ENCODE peak calls at places on chromosomes 13 and 19, in six cellular contexts. B is HCT116, L is prostate gland, X is Peyer's patch, V is IMR-90, S is gastrocnemius medialis. Y is an unnamed sample.

GRCh38 chr13:72970956-72971355 is 87.8 kb upstream of the KLF5 start:
- DNase-seq in V (peak), L (no peak), B (no peak), X (no peak), S (no peak), Y (no peak)

GRCh38 chr19:14550201-14550754 is 20.9 kb downstream of the TECR start:
- DNase-seq in L (peak), V (no peak), X (no peak), S (no peak), B (no peak), Y (no peak)

GRCh38 chr13:30690282-30691188 is 44.8 kb upstream of the ALOX5AP start:
- DNase-seq in L (peak), B (no peak), V (peak), S (peak), X (peak), Y (peak)

GRCh38 chr19:3234800-3235199 is 10.3 kb downstream of the CELF5 start:
- DNase-seq in L (no peak), S (no peak), X (no peak), B (no peak), V (no peak), Y (no peak)

GRCh38 chr13:29991343-29991742 is 140.9 kb upstream of the UBL3 start:
- DNase-seq in B (no peak), X (no peak), V (peak), L (no peak), S (no peak), Y (no peak)

GRCh38 chr19:13665125-13665903 is 99.0 kb upstream of the MRI1 start:
- DNase-seq in L (no peak), V (no peak), X (peak), B (no peak), S (no peak), Y (no peak)

GRCh38 chr19:42201489-42202289 is 15.8 kb downstream of the DEDD2 start:
- DNase-seq in V (no peak), B (no peak), L (no peak), S (peak), X (peak), Y (no peak)

GRCh38 chr13:67769063-67769986 is 539.2 kb upstream of the PCDH9 start:
- DNase-seq in X (no peak), V (no peak), B (no peak), L (no peak), S (no peak), Y (no peak)

GRCh38 chr13:39474600-39474999 is 128.4 kb downstream of the LHFPL6 start:
- DNase-seq in V (no peak), S (no peak), L (no peak), B (no peak), X (no peak), Y (no peak)

GRCh38 chr13:28339419-28339818 is 155.5 kb downstream of the FLT1 start:
- DNase-seq in V (peak), L (no peak), X (no peak), S (no peak), B (no peak), Y (no peak)

GRCh38 chr13:76707360-76707759 is 178.8 kb downstream of the KCTD12 start:
- DNase-seq in S (no peak), X (no peak), L (no peak), B (no peak), V (peak), Y (no peak)

GRCh38 chr13:51501096-51501495 is 48.3 kb upstream of the INTS6 start:
- DNase-seq in V (peak), B (no peak), L (no peak), X (no peak), S (no peak), Y (no peak)

GRCh38 chr19:56504581-56504980 is 3.1 kb upstream of the ZNF471 start:
- DNase-seq in S (no peak), V (peak), X (no peak), B (no peak), L (no peak), Y (no peak)

GRCh38 chr19:45492627-45493470 is 4.0 kb downstream of the RTN2 start:
- DNase-seq in X (no peak), B (peak), V (peak), L (peak), S (peak), Y (no peak)

GRCh38 chr13:27962128-27962841 is 6.8 kb downstream of the CDX2 start:
- DNase-seq in S (no peak), V (no peak), L (no peak), X (no peak), B (no peak), Y (no peak)

GRCh38 chr19:13010038-13010991 is 15.0 kb downstream of the NFIX start:
- DNase-seq in S (no peak), L (peak), B (no peak), V (no peak), X (no peak), Y (no peak)

GRCh38 chr13:21909331-21909730 is 238.5 kb downstream of the FGF9 start:
- DNase-seq in L (no peak), B (no peak), V (no peak), S (no peak), X (no peak), Y (no peak)

GRCh38 chr19:34501339-34502320 is 20.1 kb downstream of the WTIP start:
- DNase-seq in V (peak), X (peak), B (peak), S (peak), L (peak), Y (peak)

GRCh38 chr13:85864963-85865530 is 65.8 kb upstream of the SLITRK6 start:
- DNase-seq in X (no peak), V (peak), S (no peak), B (peak), L (no peak), Y (no peak)

GRCh38 chr19:15285896-15286591 is 46.3 kb downstream of the BRD4 start:
- DNase-seq in B (no peak), S (no peak), X (peak), L (no peak), V (no peak), Y (no peak)

GRCh38 chr13:33213024-33213795 is 72.3 kb downstream of the STARD13 start:
- DNase-seq in V (no peak), L (peak), B (no peak), S (no peak), X (no peak), Y (no peak)

GRCh38 chr13:24678151-24678550 is 2.1 kb upstream of the ATP12A start:
- DNase-seq in S (no peak), V (no peak), L (no peak), B (no peak), X (no peak), Y (peak)

GRCh38 chr13:25109341-25109740 is 13.4 kb downstream of the PABPC3 start:
- DNase-seq in B (no peak), L (no peak), S (no peak), X (no peak), V (no peak), Y (no peak)

GRCh38 chr19:275000-275399 is 16.2 kb downstream of the PLPP2 start:
- DNase-seq in V (no peak), S (no peak), L (no peak), B (no peak), X (no peak), Y (no peak)

GRCh38 chr19:48624791-48625723 is 5.8 kb downstream of the SPHK2 start:
- DNase-seq in X (no peak), S (no peak), B (no peak), L (no peak), V (no peak), Y (no peak)
- TF ChIP-seq POLR2A in X (peak), S (no peak), B (no peak), L (no peak), V (no peak), Y (no peak)

GRCh38 chr19:5593245-5593962 is 25.7 kb upstream of the TINCR start:
- DNase-seq in X (no peak), V (no peak), B (no peak), S (no peak), L (no peak), Y (no peak)

GRCh38 chr19:5595129-5595528 is 27.4 kb upstream of the TINCR start:
- DNase-seq in V (no peak), X (no peak), S (no peak), B (no peak), L (no peak), Y (no peak)

GRCh38 chr19:5594521-5594950 is 26.8 kb upstream of the TINCR start:
- DNase-seq in B (no peak), L (no peak), X (no peak), S (no peak), V (no peak), Y (no peak)

GRCh38 chr19:5593963-5594255 is 26.2 kb upstream of the TINCR start:
- DNase-seq in L (no peak), X (no peak), S (no peak), B (no peak), V (no peak), Y (no peak)

DNA sequence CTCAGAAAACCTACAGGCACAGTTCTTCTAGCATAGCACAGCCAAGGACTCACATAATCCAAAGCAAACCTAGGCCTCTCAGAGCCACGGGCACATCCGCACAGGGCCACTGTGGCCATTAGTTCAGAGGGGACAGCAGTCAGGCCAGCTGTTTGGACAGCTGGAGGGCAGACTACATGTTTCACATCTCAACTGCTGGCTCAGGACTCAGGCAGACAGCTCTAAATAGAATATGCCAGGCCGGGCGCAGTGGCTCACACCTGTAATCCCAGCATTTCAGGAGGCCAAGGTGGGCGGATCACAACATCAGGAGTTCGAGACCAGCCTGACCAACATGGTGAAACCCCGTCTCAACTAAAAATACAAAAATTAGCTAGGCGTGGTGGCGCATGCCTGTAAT is 26.8 kb downstream of the SAFB2 start:
- DNase-seq in V (no peak), L (no peak), B (no peak), S (no peak), X (no peak), Y (no peak)
- H3K4me3 ChIP-seq in V (no peak), L (no peak), B (no peak), S (no peak), X (no peak), Y (no peak)

GRCh38 chr13:43569688-43570087 is 217.1 kb downstream of the ENOX1 start:
- DNase-seq in X (no peak), V (no peak), S (no peak), B (no peak), L (no peak), Y (no peak)
- TF ChIP-seq POLR2A in X (no peak), V (no peak), S (no peak), B (no peak), L (no peak), Y (no peak)

GRCh38 chr19:53981408-53981998 is 9.9 kb upstream of the CACNG6 start:
- DNase-seq in S (no peak), L (no peak), B (no peak), X (no peak), V (no peak), Y (no peak)

GRCh38 chr19:53982056-53982455 is 9.4 kb upstream of the CACNG6 start:
- DNase-seq in B (no peak), L (no peak), X (no peak), V (no peak), S (no peak), Y (no peak)

GRCh38 chr19:53978975-53979801 is 12.2 kb upstream of the CACNG6 start:
- DNase-seq in B (no peak), V (no peak), L (no peak), X (no peak), S (no peak), Y (no peak)

GRCh38 chr19:53982611-53983010 is 8.8 kb upstream of the CACNG6 start:
- DNase-seq in V (no peak), B (no peak), L (peak), S (no peak), X (no peak), Y (peak)

DNA sequence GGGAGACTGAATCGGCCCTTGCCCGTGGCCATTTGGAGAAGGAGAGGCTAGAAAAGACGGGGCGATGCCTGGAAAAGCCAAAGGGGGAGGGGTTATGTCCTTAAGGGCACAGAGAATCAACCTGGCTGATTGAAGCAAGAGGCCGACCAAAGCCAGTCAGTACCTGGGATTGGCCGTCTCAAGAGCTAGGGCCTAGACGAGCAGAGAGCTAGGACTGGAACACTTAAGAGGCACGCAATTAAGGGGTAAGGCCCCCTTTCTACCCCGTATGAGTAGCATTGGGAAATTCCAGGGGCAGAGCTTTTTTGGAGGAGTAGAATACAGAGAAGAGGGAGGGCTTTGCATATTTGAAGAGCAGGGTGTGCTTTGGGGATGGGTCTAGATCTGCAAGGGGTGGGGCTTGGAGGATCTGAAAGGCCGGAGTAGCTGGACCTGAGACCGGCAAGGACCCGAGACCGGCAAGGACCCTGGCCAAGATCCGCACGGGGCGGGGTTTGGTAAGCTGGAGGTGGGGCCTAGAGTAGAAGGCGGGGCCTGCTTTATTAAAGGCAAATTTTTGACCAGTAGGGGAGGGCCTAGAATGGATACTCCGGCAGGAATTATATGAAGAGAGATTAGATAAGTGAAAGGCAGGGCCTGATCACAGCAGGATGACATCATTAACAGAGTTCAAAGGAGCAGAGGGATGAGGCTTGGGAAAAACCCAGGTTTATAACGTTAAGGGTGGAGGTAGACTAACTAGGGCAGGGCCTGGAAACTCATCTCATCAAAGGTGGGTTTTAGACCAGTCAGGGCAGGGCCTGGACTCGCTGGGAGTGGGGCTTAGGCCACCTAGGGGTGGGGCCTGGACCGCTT is 10.7 kb upstream of the CACNG6 start:
- DNase-seq in X (no peak), S (no peak), V (peak), L (no peak), B (peak), Y (no peak)
- H3K4me3 ChIP-seq in X (peak), S (peak), V (peak), L (no peak), B (peak), Y (no peak)

GRCh38 chr13:110576736-110577476 is 15.4 kb upstream of the RAB20 start:
- DNase-seq in L (no peak), V (no peak), B (no peak), S (no peak), X (no peak), Y (no peak)

GRCh38 chr13:110572778-110573118 is 11.2 kb upstream of the RAB20 start:
- DNase-seq in B (no peak), X (no peak), L (no peak), S (no peak), V (no peak), Y (no peak)

GRCh38 chr13:110576070-110576394 is 14.5 kb upstream of the RAB20 start:
- DNase-seq in B (no peak), S (no peak), X (no peak), L (no peak), V (no peak), Y (no peak)

GRCh38 chr13:110574161-110574560 is 12.6 kb upstream of the RAB20 start:
- DNase-seq in L (no peak), V (no peak), S (no peak), X (no peak), B (no peak), Y (no peak)

DNA sequence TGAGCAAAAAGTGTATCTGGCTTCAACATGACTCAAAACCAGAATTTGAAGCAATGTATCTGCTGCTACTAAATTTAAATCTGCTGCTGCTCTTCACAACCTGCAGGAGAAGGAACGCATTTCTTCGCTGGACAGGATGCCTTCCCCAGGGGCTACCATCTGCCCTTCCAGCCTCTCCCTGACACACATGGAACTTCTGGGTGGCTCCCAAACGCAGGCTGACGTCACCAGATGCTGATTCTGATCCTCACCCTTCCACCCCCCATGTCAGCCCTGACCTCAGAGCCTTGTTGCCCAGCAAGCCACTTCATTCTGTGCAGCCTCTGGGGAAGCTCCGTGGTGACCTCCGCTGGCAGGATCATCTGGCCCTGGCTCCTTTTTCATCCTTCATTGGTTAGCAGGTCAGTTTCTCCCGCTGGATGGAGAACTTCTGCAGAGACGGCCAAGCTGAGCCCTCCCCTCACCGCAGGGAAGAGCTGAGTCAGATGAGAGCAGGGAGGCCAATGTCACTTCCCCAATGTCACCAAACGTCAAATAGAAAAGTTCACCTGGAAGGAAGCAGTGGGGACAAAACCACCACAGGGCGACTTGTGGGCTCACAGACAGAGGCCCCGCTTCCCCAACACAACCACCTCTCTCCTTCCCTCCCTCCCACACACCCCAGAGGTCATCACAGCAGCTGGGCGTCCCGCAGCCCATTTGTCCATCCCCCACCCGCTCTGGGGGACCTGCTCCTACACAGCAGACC is 14.0 kb upstream of the RAB20 start:
- DNase-seq in S (no peak), X (peak), B (no peak), L (no peak), V (peak), Y (no peak)
- TF ChIP-seq POLR2A in S (no peak), X (no peak), B (no peak), L (no peak), V (no peak), Y (no peak)

GRCh38 chr13:110411316-110412105 is 104.4 kb downstream of the COL4A2 start:
- DNase-seq in S (no peak), B (no peak), X (no peak), L (no peak), V (no peak), Y (no peak)
- H3K4me3 ChIP-seq in S (peak), B (no peak), X (no peak), L (no peak), V (no peak), Y (no peak)

DNA sequence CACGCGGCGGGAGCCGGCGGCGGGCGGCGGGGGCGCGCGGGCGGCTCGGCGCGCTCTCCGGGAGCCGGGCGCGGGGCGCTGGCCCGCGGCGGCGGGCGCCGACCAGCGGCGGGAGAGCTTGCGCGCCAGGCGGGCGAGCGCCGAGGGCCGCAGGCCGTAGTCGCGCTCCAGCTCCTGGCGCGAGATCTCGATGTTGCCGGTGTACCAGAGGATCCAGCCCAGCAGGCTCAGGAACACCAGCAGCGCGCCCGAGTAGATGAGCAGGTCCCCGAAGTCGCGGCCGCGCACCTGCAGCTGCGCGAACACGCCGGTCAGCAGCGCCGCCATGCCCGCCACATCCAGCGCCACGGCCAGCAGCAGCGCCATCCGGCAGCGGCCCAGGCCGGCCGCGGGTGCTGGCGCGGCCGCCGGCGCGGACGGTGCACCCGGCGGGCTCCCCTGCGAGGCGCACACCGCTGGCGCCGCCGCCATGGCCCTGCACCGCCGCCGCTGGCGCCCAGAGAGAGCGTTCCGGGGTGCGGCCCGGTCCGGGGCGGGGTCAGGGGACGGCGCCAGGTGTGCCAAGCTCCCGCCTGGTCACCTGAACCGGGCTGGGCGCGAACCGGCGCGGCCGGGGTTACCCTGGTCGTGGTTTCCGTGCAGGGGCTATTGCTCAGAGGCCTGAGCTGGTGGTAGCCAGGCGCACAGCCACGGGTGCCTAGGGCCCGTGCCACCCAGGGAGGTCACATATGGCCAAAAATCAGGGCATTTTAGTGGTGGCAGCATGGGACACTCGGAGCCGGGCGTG is at the start of gene TMEM238:
- DNase-seq in L (peak), S (no peak), X (peak), B (no peak), V (peak), Y (no peak)
- TF ChIP-seq POLR2A in L (peak), S (peak), X (peak), B (no peak), V (peak), Y (no peak)

Y was measured in lower leg skin.